ENCODE peak calls at places on chromosomes 13 and 19, in seven cellular contexts. A, Z, Y, S, I, C and L are unnamed samples.

GRCh38 chr13:51668580-51669195 is 84.4 kb downstream of the WDFY2 start:
- DNase-seq in A (no peak), Z (no peak), Y (no peak), S (no peak), I (no peak), C (no peak), L (no peak)

GRCh38 chr13:42610623-42611022 is 36.7 kb downstream of the TNFSF11 start:
- DNase-seq in A (no peak), Z (no peak), Y (no peak), S (no peak), I (no peak), C (no peak), L (no peak)

GRCh38 chr19:38079926-38080380 is 144.1 kb downstream of the DPF1 start:
- DNase-seq in A (peak), Z (no peak), Y (no peak), S (no peak), I (no peak), C (peak), L (peak)

GRCh38 chr13:24512208-24513068 is at the start of gene PARP4:
- DNase-seq in A (peak), Z (peak), Y (peak), S (peak), I (peak), C (peak), L (peak)

GRCh38 chr19:35100588-35101533 is 14.8 kb upstream of the FXYD3 start:
- DNase-seq in A (no peak), Z (no peak), Y (no peak), S (no peak), I (no peak), C (no peak), L (no peak)

GRCh38 chr19:944663-945241 is 18.9 kb downstream of the ARID3A start:
- DNase-seq in A (no peak), Z (peak), Y (no peak), S (no peak), I (no peak), C (no peak), L (no peak)

GRCh38 chr13:100014621-100015020 is 33.0 kb downstream of the ZIC2 start:
- DNase-seq in A (no peak), Z (no peak), Y (no peak), S (no peak), I (no peak), C (no peak), L (no peak)

GRCh38 chr19:10817291-10818038 is 18.5 kb downstream of the TMED1 start:
- DNase-seq in A (peak), Z (peak), Y (no peak), S (no peak), I (peak), C (no peak), L (peak)

GRCh38 chr19:14616310-14616870 is 33.5 kb downstream of the CLEC17A start:
- DNase-seq in A (no peak), Z (no peak), Y (no peak), S (no peak), I (no peak), C (no peak), L (no peak)

GRCh38 chr13:39600766-39601165 is 2.2 kb downstream of the LHFPL6 start:
- DNase-seq in A (no peak), Z (no peak), Y (no peak), S (no peak), I (no peak), C (no peak), L (peak)

GRCh38 chr19:41957161-41957837 is 1.8 kb downstream of the RABAC1 start:
- DNase-seq in A (no peak), Z (peak), Y (no peak), S (no peak), I (no peak), C (no peak), L (no peak)

GRCh38 chr19:46579286-46579944 is 21.7 kb upstream of the CALM3 start:
- DNase-seq in A (no peak), Z (no peak), Y (no peak), S (no peak), I (no peak), C (no peak), L (no peak)

GRCh38 chr13:106506286-106506685 is 29.2 kb downstream of the EFNB2 start:
- DNase-seq in A (no peak), Z (no peak), Y (no peak), S (no peak), I (no peak), C (no peak), L (no peak)

GRCh38 chr13:96052655-96053002 is 572 bp downstream of the UGGT2 start:
- DNase-seq in A (peak), Z (no peak), Y (no peak), S (no peak), I (no peak), C (peak), L (peak)

GRCh38 chr19:50320596-50320995 is 8.6 kb downstream of the KCNC3 start:
- DNase-seq in A (no peak), Z (no peak), Y (no peak), S (no peak), I (no peak), C (no peak), L (no peak)

GRCh38 chr19:803686-804418 is 6.6 kb downstream of the PTBP1 start:
- DNase-seq in A (no peak), Z (no peak), Y (no peak), S (peak), I (no peak), C (no peak), L (no peak)

GRCh38 chr13:97967226-97967625 is 13.8 kb downstream of the IPO5 start:
- DNase-seq in A (no peak), Z (no peak), Y (no peak), S (no peak), I (no peak), C (no peak), L (no peak)

GRCh38 chr13:31846984-31847752 is 107.8 kb downstream of the RXFP2 start:
- DNase-seq in A (no peak), Z (no peak), Y (no peak), S (no peak), I (no peak), C (no peak), L (no peak)

GRCh38 chr13:35597451-35597850 is 121.0 kb upstream of the MAB21L1 start:
- DNase-seq in A (no peak), Z (no peak), Y (no peak), S (no peak), I (no peak), C (no peak), L (no peak)

GRCh38 chr19:2039959-2040646 is 10.9 kb downstream of the MKNK2 start:
- DNase-seq in A (no peak), Z (peak), Y (no peak), S (no peak), I (no peak), C (no peak), L (no peak)

GRCh38 chr19:51158474-51159129 is 16.5 kb downstream of the SIGLEC7 start:
- DNase-seq in A (peak), Z (peak), Y (peak), S (peak), I (no peak), C (peak), L (no peak)

GRCh38 chr19:54674021-54674617 is 11.3 kb downstream of the LILRB4 start:
- DNase-seq in A (no peak), Z (no peak), Y (no peak), S (no peak), I (no peak), C (no peak), L (peak)

GRCh38 chr19:11963566-11964355 is 1.1 kb upstream of the ZNF763 start:
- DNase-seq in A (peak), Z (peak), Y (peak), S (peak), I (peak), C (peak), L (peak)